ENCODE peak calls at places on chromosomes 5 and 9, in five cellular contexts. One of them, this sample, is unnamed.

GRCh38 chr9:130117816-130118632 is 54.2 kb upstream of the NCS1 start:
- DNase-seq in mesenteric fat pad: no peak
- DNase-seq in putamen: no peak
- DNase-seq in HEK293T: no peak
- DNase-seq in GM12865: no peak
- DNase-seq in this sample: no peak

GRCh38 chr5:9787813-9788600 is 157.9 kb upstream of the TAS2R1 start:
- DNase-seq in mesenteric fat pad: no peak
- DNase-seq in putamen: no peak
- DNase-seq in HEK293T: no peak
- DNase-seq in GM12865: no peak
- DNase-seq in this sample: no peak

GRCh38 chr5:106195679-106196078 is 1475.1 kb downstream of the EFNA5 start:
- DNase-seq in mesenteric fat pad: no peak
- DNase-seq in putamen: no peak
- DNase-seq in HEK293T: no peak
- DNase-seq in GM12865: peak; percentile 17
- DNase-seq in this sample: no peak

GRCh38 chr9:95268681-95269080 is 48.8 kb downstream of the FANCC start:
- DNase-seq in mesenteric fat pad: no peak
- DNase-seq in putamen: no peak
- DNase-seq in HEK293T: peak; percentile 40
- DNase-seq in GM12865: peak; percentile 12
- DNase-seq in this sample: no peak

GRCh38 chr5:118529361-118530154 is 458.8 kb downstream of the DTWD2 start:
- DNase-seq in mesenteric fat pad: no peak
- DNase-seq in putamen: no peak
- DNase-seq in HEK293T: no peak
- DNase-seq in GM12865: no peak
- DNase-seq in this sample: no peak

GRCh38 chr9:81082251-81082650 is 607.1 kb downstream of the TLE1 start:
- DNase-seq in mesenteric fat pad: no peak
- DNase-seq in putamen: no peak
- DNase-seq in HEK293T: no peak
- DNase-seq in GM12865: no peak
- DNase-seq in this sample: no peak

GRCh38 chr9:111740739-111741138 is 54.0 kb downstream of the SHOC1 start:
- DNase-seq in mesenteric fat pad: no peak
- DNase-seq in putamen: no peak
- DNase-seq in HEK293T: no peak
- DNase-seq in GM12865: no peak
- DNase-seq in this sample: no peak

GRCh38 chr5:159866093-159866492 is 50.2 kb upstream of the ADRA1B start:
- DNase-seq in mesenteric fat pad: no peak
- DNase-seq in putamen: no peak
- DNase-seq in HEK293T: no peak
- DNase-seq in GM12865: no peak
- DNase-seq in this sample: no peak

GRCh38 chr9:113296796-113297558 is 6.2 kb downstream of the RNF183 start:
- DNase-seq in mesenteric fat pad: no peak
- DNase-seq in putamen: no peak
- DNase-seq in HEK293T: no peak
- DNase-seq in GM12865: no peak
- DNase-seq in this sample: no peak

GRCh38 chr9:107020040-107020530 is 157.1 kb downstream of the ZNF462 start:
- DNase-seq in mesenteric fat pad: no peak
- DNase-seq in putamen: no peak
- DNase-seq in HEK293T: no peak
- DNase-seq in GM12865: peak; percentile 60
- DNase-seq in this sample: no peak

GRCh38 chr5:152405145-152405544 is at the start of gene NMUR2:
- DNase-seq in mesenteric fat pad: no peak
- DNase-seq in putamen: no peak
- DNase-seq in HEK293T: peak; percentile 27
- DNase-seq in GM12865: no peak
- DNase-seq in this sample: no peak

This sample was measured in CD4-positive, alpha-beta memory T cell.